ENCODE peak calls at places on chromosomes 11 and 22, in ten cellular contexts. E is RPMI8226, B is GM20000, A is ACHN, U is cardiac muscle cell, V is KBM-7, L is aorta, H is posterior cingulate gyrus, X is GM13976, F is brain microvascular endothelial cell. D is an unnamed sample.

GRCh38 chr11:65501530-65502273 is 2.9 kb downstream of the MALAT1 start:
- DNase-seq in E (peak; percentile 54), B (no peak), A (peak; percentile 32), U (no peak), V (peak; percentile 71), L (peak; percentile 42), H (no peak), X (no peak), F (peak; percentile 44), D (no peak)

GRCh38 chr11:82775736-82776346 is 42.2 kb upstream of the FAM181B start:
- DNase-seq in E (peak; percentile 85), B (peak; percentile 49), A (peak; percentile 58), U (peak; percentile 49), V (peak; percentile 65), L (no peak), H (no peak), X (peak; percentile 51), F (peak; percentile 67), D (no peak)

GRCh38 chr11:64253481-64253880 is 2.2 kb downstream of the PLCB3 start:
- DNase-seq in E (peak; percentile 2), B (no peak), A (no peak), U (no peak), V (no peak), L (peak; percentile 83), H (no peak), X (no peak), F (no peak), D (no peak)

GRCh38 chr22:46763051-46763705 is 728 bp downstream of the TBC1D22A start:
- DNase-seq in E (no peak), B (peak; percentile 84), A (peak; percentile 17), U (no peak), V (peak; percentile 76), L (no peak), H (no peak), X (peak; percentile 87), F (no peak), D (peak; percentile 58)

GRCh38 chr11:72321381-72321996 is 77.5 kb upstream of the PHOX2A start:
- DNase-seq in E (no peak), B (no peak), A (peak; percentile 55), U (no peak), V (no peak), L (no peak), H (no peak), X (no peak), F (peak; percentile 57), D (no peak)

GRCh38 chr11:46387456-46387855 is 4.1 kb downstream of the CHRM4 start:
- DNase-seq in E (no peak), B (no peak), A (no peak), U (no peak), V (no peak), L (no peak), H (no peak), X (no peak), F (no peak), D (no peak)

GRCh38 chr11:6599884-6600390 is 3.5 kb downstream of the RRP8 start:
- DNase-seq in E (no peak), B (no peak), A (no peak), U (no peak), V (no peak), L (no peak), H (no peak), X (no peak), F (no peak), D (no peak)

GRCh38 chr11:3167143-3168119 is 2.3 kb upstream of the OSBPL5 start:
- DNase-seq in E (no peak), B (no peak), A (no peak), U (peak; percentile 0), V (no peak), L (peak; percentile 29), H (no peak), X (no peak), F (no peak), D (no peak)

GRCh38 chr11:78420796-78421209 is 3.2 kb upstream of the GAB2 start:
- DNase-seq in E (no peak), B (peak; percentile 57), A (no peak), U (peak; percentile 47), V (peak; percentile 81), L (peak; percentile 87), H (no peak), X (peak; percentile 54), F (peak; percentile 85), D (peak; percentile 56)

GRCh38 chr22:33652596-33652995 is 267.7 kb downstream of the LARGE1 start:
- DNase-seq in E (no peak), B (no peak), A (no peak), U (no peak), V (no peak), L (no peak), H (no peak), X (no peak), F (peak; percentile 1), D (no peak)

GRCh38 chr22:45831394-45831793 is 145.6 kb downstream of the WNT7B start:
- DNase-seq in E (peak; percentile 20), B (no peak), A (peak; percentile 5), U (no peak), V (peak; percentile 8), L (no peak), H (no peak), X (no peak), F (peak; percentile 13), D (no peak)

GRCh38 chr11:63847363-63847762 is 8.5 kb downstream of the MARK2 start:
- DNase-seq in E (no peak), B (no peak), A (no peak), U (no peak), V (no peak), L (no peak), H (no peak), X (no peak), F (no peak), D (no peak)

GRCh38 chr11:86395061-86395551 is 20.4 kb downstream of the CCDC81 start:
- DNase-seq in E (no peak), B (no peak), A (no peak), U (peak; percentile 12), V (peak; percentile 5), L (no peak), H (no peak), X (no peak), F (peak; percentile 44), D (no peak)

GRCh38 chr22:22721681-22722309 is 77.4 kb downstream of the GGTLC2 start:
- DNase-seq in E (no peak), B (peak; percentile 29), A (peak; percentile 18), U (no peak), V (no peak), L (no peak), H (no peak), X (no peak), F (peak; percentile 53), D (no peak)

D was measured in heart right ventricle.